ENCODE peak calls at places on chromosome 14, in nine cellular contexts. E is Daoy, Y is heart left ventricle, M is NCI-H345, P is A172, N is amniotic stem cell, B is psoas muscle, S is foreskin fibroblast, O is HT1080. U is an unnamed sample.

GRCh38 chr14:24808412-24808811 is 174.4 kb upstream of the GZMB start:
- DNase-seq in B (no peak), E (no peak), S (no peak), M (no peak), O (no peak), Y (no peak), N (no peak), P (no peak), U (no peak)

GRCh38 chr14:98578204-98578603 is 693.8 kb downstream of the BCL11B start:
- DNase-seq in Y (no peak), M (no peak), S (peak), P (no peak), E (peak), O (peak), B (no peak), N (no peak), U (no peak)

GRCh38 chr14:54570651-54571415 is 3.9 kb downstream of the SAMD4A start:
- DNase-seq in O (peak), S (peak), N (peak), E (peak), P (peak), M (no peak), Y (no peak), B (no peak), U (no peak)

GRCh38 chr14:77864085-77864484 is 64.2 kb downstream of the ADCK1 start:
- DNase-seq in P (no peak), N (no peak), B (no peak), Y (no peak), E (no peak), M (no peak), S (no peak), O (no peak), U (no peak)

GRCh38 chr14:100472491-100472890 is 114.7 kb downstream of the BEGAIN start:
- DNase-seq in N (no peak), B (no peak), Y (no peak), E (no peak), S (no peak), M (no peak), P (no peak), O (no peak), U (no peak)

GRCh38 chr14:39107624-39108023 is 4.6 kb upstream of the SEC23A start:
- DNase-seq in B (no peak), Y (no peak), O (peak), P (peak), M (peak), S (peak), E (peak), N (no peak), U (peak)

GRCh38 chr14:88879016-88879415 is 54.6 kb downstream of the TTC8 start:
- DNase-seq in E (peak), O (peak), N (peak), Y (no peak), M (no peak), P (peak), S (peak), B (no peak), U (no peak)

GRCh38 chr14:24848427-24848826 is 201.5 kb downstream of the STXBP6 start:
- DNase-seq in E (peak), M (no peak), O (peak), Y (no peak), N (peak), B (no peak), S (peak), P (peak), U (peak)

GRCh38 chr14:91311284-91311662 is 66.8 kb upstream of the GPR68 start:
- DNase-seq in M (no peak), E (no peak), Y (no peak), B (no peak), O (peak), S (no peak), P (peak), N (no peak), U (no peak)

GRCh38 chr14:101201535-101202125 is 298.1 kb upstream of the RTL1 start:
- DNase-seq in N (no peak), E (no peak), S (no peak), P (no peak), M (no peak), B (no peak), O (no peak), Y (no peak), U (no peak)

GRCh38 chr14:81302613-81303012 is 81.9 kb upstream of the GTF2A1 start:
- DNase-seq in P (no peak), S (no peak), M (peak), B (no peak), Y (no peak), N (no peak), E (no peak), O (no peak), U (no peak)

GRCh38 chr14:95026851-95027463 is 130.4 kb downstream of the DICER1 start:
- DNase-seq in P (no peak), E (no peak), B (no peak), Y (no peak), N (no peak), M (peak), S (no peak), O (no peak), U (no peak)

GRCh38 chr14:36553650-36554260 is 28.7 kb downstream of the NKX2-8 start:
- DNase-seq in Y (no peak), O (peak), P (peak), N (peak), E (peak), M (peak), B (no peak), S (peak), U (peak)

GRCh38 chr14:103104654-103105511 is 10.4 kb downstream of the EXOC3L4 start:
- DNase-seq in E (peak), S (peak), B (peak), P (no peak), M (peak), N (no peak), O (peak), Y (peak), U (no peak)

GRCh38 chr14:76884853-76885276 is 58.7 kb downstream of the LRRC74A start:
- DNase-seq in P (no peak), O (no peak), N (no peak), B (peak), S (no peak), E (no peak), Y (peak), M (no peak), U (no peak)

GRCh38 chr14:91252901-91253794 is 8.6 kb upstream of the GPR68 start:
- DNase-seq in P (no peak), E (peak), O (no peak), B (peak), Y (peak), M (peak), S (peak), N (no peak), U (no peak)

GRCh38 chr14:53634793-53635192 is 321.8 kb downstream of the BMP4 start:
- DNase-seq in Y (no peak), E (no peak), P (no peak), M (no peak), B (no peak), N (no peak), O (no peak), S (no peak), U (no peak)

GRCh38 chr14:53035796-53036195 is 84.9 kb upstream of the FERMT2 start:
- DNase-seq in S (peak), O (no peak), Y (no peak), B (no peak), N (no peak), E (no peak), P (no peak), M (no peak), U (no peak)

GRCh38 chr14:100898465-100898864 is 5.1 kb downstream of the RTL1 start:
- DNase-seq in M (no peak), Y (no peak), E (no peak), O (no peak), N (no peak), B (no peak), S (no peak), P (no peak), U (no peak)

GRCh38 chr14:75961662-75962061 is 20.1 kb downstream of the TGFB3 start:
- DNase-seq in B (no peak), Y (no peak), S (no peak), N (no peak), E (no peak), O (no peak), P (no peak), M (no peak), U (no peak)

GRCh38 chr14:57823015-57823660 is 42.8 kb downstream of the SLC35F4 start:
- DNase-seq in S (no peak), O (no peak), Y (no peak), E (no peak), P (no peak), B (no peak), N (no peak), M (no peak), U (no peak)

GRCh38 chr14:79437951-79438350 is 773.4 kb downstream of the DIO2 start:
- DNase-seq in M (no peak), N (no peak), B (no peak), O (no peak), Y (no peak), S (no peak), P (no peak), E (no peak), U (no peak)